ENCODE peak calls at places on chromosomes 12 and 14, in six cellular contexts. Q is NB4, J is NCI-H1105, C is NT2/D1, P is nucleus accumbens, D is type B pancreatic cell. X is an unnamed sample.

GRCh38 chr12:115000038-115000437 is 316.1 kb upstream of the TBX3 start:
- DNase-seq in Q (peak; percentile 94), J (no peak), C (peak; percentile 30), P (no peak), D (no peak), X (peak; percentile 59)

GRCh38 chr14:88518592-88519512 is 36.0 kb downstream of the PTPN21 start:
- DNase-seq in Q (no peak), J (no peak), C (no peak), P (no peak), D (no peak), X (no peak)

GRCh38 chr12:67884596-67884995 is 104.7 kb upstream of the IFNG-AS1 start:
- DNase-seq in Q (no peak), J (no peak), C (no peak), P (no peak), D (no peak), X (no peak)

GRCh38 chr14:77031680-77032482 is 3.4 kb upstream of the IRF2BPL start:
- DNase-seq in Q (peak; percentile 54), J (no peak), C (no peak), P (no peak), D (no peak), X (no peak)

GRCh38 chr14:50668008-50668851 is at the start of gene SAV1:
- DNase-seq in Q (peak; percentile 80), J (peak; percentile 82), C (peak; percentile 64), P (peak; percentile 78), D (peak; percentile 84), X (no peak)

GRCh38 chr12:53298154-53298553 is 1.3 kb upstream of the MYG1 start:
- DNase-seq in Q (peak; percentile 41), J (no peak), C (no peak), P (no peak), D (no peak), X (no peak)

GRCh38 chr14:104554608-104555401 is 24.8 kb upstream of the C14orf180 start:
- DNase-seq in Q (no peak), J (no peak), C (no peak), P (no peak), D (no peak), X (no peak)

GRCh38 chr12:49828143-49829091 is at the start of gene NCKAP5L:
- DNase-seq in Q (peak; percentile 100), J (peak; percentile 78), C (peak; percentile 96), P (peak; percentile 94), D (peak; percentile 98), X (peak; percentile 63)

GRCh38 chr12:98416845-98417244 is 98.5 kb upstream of the TMPO start:
- DNase-seq in Q (peak; percentile 76), J (no peak), C (no peak), P (no peak), D (no peak), X (no peak)

GRCh38 chr14:100856056-100856950 is 30.4 kb downstream of the MEG3 start:
- DNase-seq in Q (no peak), J (no peak), C (no peak), P (no peak), D (no peak), X (no peak)

GRCh38 chr12:77113971-77114370 is 48.6 kb upstream of the E2F7 start:
- DNase-seq in Q (no peak), J (no peak), C (no peak), P (no peak), D (no peak), X (no peak)

GRCh38 chr12:52221912-52222457 is 11.1 kb upstream of the KRT7 start:
- DNase-seq in Q (peak; percentile 83), J (no peak), C (no peak), P (peak; percentile 27), D (no peak), X (no peak)

GRCh38 chr14:61109288-61109687 is 128.2 kb downstream of the SLC38A6 start:
- DNase-seq in Q (peak; percentile 23), J (no peak), C (no peak), P (no peak), D (no peak), X (no peak)

GRCh38 chr12:28569698-28570411 is 379.6 kb downstream of the CCDC91 start:
- DNase-seq in Q (peak; percentile 63), J (no peak), C (no peak), P (no peak), D (no peak), X (peak; percentile 13)

GRCh38 chr14:68015356-68016242 is 196.0 kb downstream of the RAD51B start:
- DNase-seq in Q (no peak), J (no peak), C (no peak), P (no peak), D (no peak), X (peak; percentile 36)

GRCh38 chr14:24364841-24365240 is 3.1 kb upstream of the NFATC4 start:
- DNase-seq in Q (no peak), J (no peak), C (no peak), P (no peak), D (no peak), X (no peak)

GRCh38 chr14:101834387-101835165 is 73.1 kb downstream of the PPP2R5C start:
- DNase-seq in Q (no peak), J (no peak), C (no peak), P (no peak), D (no peak), X (peak; percentile 85)

GRCh38 chr14:61179061-61179675 is 102.0 kb downstream of the TMEM30B start:
- DNase-seq in Q (no peak), J (no peak), C (no peak), P (no peak), D (no peak), X (no peak)

GRCh38 chr14:91299483-91300115 is 55.1 kb upstream of the GPR68 start:
- DNase-seq in Q (no peak), J (peak; percentile 60), C (no peak), P (peak; percentile 15), D (no peak), X (no peak)

GRCh38 chr12:32454075-32454474 is 54.7 kb downstream of the FGD4 start:
- DNase-seq in Q (no peak), J (no peak), C (peak; percentile 99), P (no peak), D (no peak), X (no peak)

GRCh38 chr12:113239288-113239771 is 18.1 kb downstream of the TPCN1 start:
- DNase-seq in Q (no peak), J (no peak), C (no peak), P (no peak), D (no peak), X (no peak)

GRCh38 chr14:54188036-54188666 is 208.7 kb upstream of the CDKN3 start:
- DNase-seq in Q (no peak), J (no peak), C (no peak), P (no peak), D (no peak), X (no peak)

GRCh38 chr14:35847636-35848035 is 21.5 kb downstream of the BRMS1L start:
- DNase-seq in Q (no peak), J (no peak), C (no peak), P (no peak), D (no peak), X (no peak)

GRCh38 chr14:84065811-84066210 is 1464.1 kb upstream of the FLRT2 start:
- DNase-seq in Q (peak; percentile 41), J (no peak), C (no peak), P (no peak), D (no peak), X (no peak)

GRCh38 chr14:73661872-73662271 is 17.1 kb downstream of the DNAL1 start:
- DNase-seq in Q (no peak), J (no peak), C (no peak), P (no peak), D (no peak), X (no peak)

GRCh38 chr14:72680853-72681640 is 212.9 kb downstream of the DPF3 start:
- DNase-seq in Q (no peak), J (no peak), C (no peak), P (no peak), D (no peak), X (no peak)

GRCh38 chr12:58443273-58443980 is 476.9 kb downstream of the LRIG3 start:
- DNase-seq in Q (peak; percentile 44), J (no peak), C (no peak), P (no peak), D (no peak), X (no peak)

GRCh38 chr14:51369814-51370213 is 129.8 kb downstream of the TMX1 start:
- DNase-seq in Q (peak; percentile 31), J (no peak), C (peak; percentile 20), P (no peak), D (no peak), X (no peak)

GRCh38 chr12:114774181-114774580 is 90.2 kb upstream of the TBX3 start:
- DNase-seq in Q (no peak), J (no peak), C (no peak), P (no peak), D (no peak), X (no peak)

GRCh38 chr14:71856199-71856919 is 75.9 kb upstream of the RGS6 start:
- DNase-seq in Q (peak; percentile 59), J (peak; percentile 5), C (no peak), P (no peak), D (no peak), X (no peak)

X was measured in LNCaP clone FGC.